ENCODE peak calls at places on chromosome 12, in ten cellular contexts. P is GM23248; F is left ventricle myocardium inferior; N is H1; R is esophagus squamous epithelium; B is A549; J is CD8-positive, alpha-beta memory T cell; C is prostate gland; D is upper lobe of right lung; E is H9. W is an unnamed sample.

GRCh38 chr12:103840399-103840880 is 594 bp downstream of the NT5DC3 start:
- DNase-seq in J (no peak), R (no peak), E (no peak), C (no peak), D (peak; percentile 65), P (peak; percentile 82), N (no peak), B (peak; percentile 32), F (peak; percentile 22), W (peak; percentile 16)

GRCh38 chr12:131124487-131125280 is 171.0 kb downstream of the ADGRD1 start:
- DNase-seq in B (no peak), F (no peak), P (no peak), E (no peak), R (no peak), N (no peak), C (no peak), J (no peak), D (no peak), W (no peak)

GRCh38 chr12:26848156-26848825 is 15.3 kb upstream of the ITPR2 start:
- DNase-seq in N (no peak), J (no peak), E (no peak), P (peak; percentile 46), R (no peak), C (no peak), D (no peak), B (no peak), F (no peak), W (no peak)

GRCh38 chr12:113875681-113876080 is 90.4 kb downstream of the RBM19 start:
- DNase-seq in P (no peak), C (no peak), E (no peak), D (no peak), F (no peak), B (no peak), R (no peak), N (no peak), J (no peak), W (no peak)

GRCh38 chr12:25200703-25201102 is 5.7 kb downstream of the ETFRF1 start:
- DNase-seq in E (no peak), B (no peak), F (no peak), J (no peak), D (no peak), P (peak; percentile 39), R (no peak), N (no peak), C (no peak), W (no peak)

GRCh38 chr12:113852273-113852672 is 113.9 kb downstream of the RBM19 start:
- DNase-seq in P (no peak), F (no peak), C (no peak), N (no peak), B (no peak), J (no peak), E (no peak), R (no peak), D (no peak), W (no peak)

GRCh38 chr12:120783197-120783596 is 57.6 kb downstream of the ACADS start:
- DNase-seq in R (no peak), C (no peak), P (peak; percentile 69), F (no peak), J (no peak), E (no peak), N (no peak), D (no peak), B (no peak), W (no peak)

GRCh38 chr12:106214576-106214975 is 33.2 kb downstream of the CKAP4 start:
- DNase-seq in E (no peak), P (no peak), N (no peak), C (no peak), B (no peak), R (no peak), J (no peak), F (no peak), D (no peak), W (no peak)

GRCh38 chr12:1760566-1761382 is 59.6 kb upstream of the LRTM2 start:
- DNase-seq in E (no peak), N (no peak), R (no peak), F (no peak), D (no peak), B (peak; percentile 11), P (peak; percentile 29), C (no peak), J (no peak), W (no peak)

GRCh38 chr12:14167005-14167628 is 185.7 kb upstream of the GRIN2B start:
- DNase-seq in E (peak; percentile 65), P (peak; percentile 60), N (no peak), R (no peak), J (peak; percentile 17), F (no peak), B (peak; percentile 61), C (peak; percentile 15), D (no peak), W (no peak)

GRCh38 chr12:106022568-106023012 is 116.2 kb downstream of the NUAK1 start:
- DNase-seq in R (no peak), P (no peak), J (no peak), D (no peak), E (no peak), N (no peak), F (no peak), C (no peak), B (peak; percentile 26), W (no peak)

GRCh38 chr12:29534935-29535334 is 37.4 kb upstream of the OVCH1 start:
- DNase-seq in E (no peak), J (no peak), P (no peak), B (no peak), F (no peak), C (no peak), D (no peak), R (no peak), N (no peak), W (no peak)

GRCh38 chr12:114904254-114905003 is 220.5 kb upstream of the TBX3 start:
- DNase-seq in N (no peak), D (no peak), C (no peak), B (no peak), F (no peak), J (no peak), R (no peak), E (no peak), P (peak; percentile 70), W (no peak)

DNA sequence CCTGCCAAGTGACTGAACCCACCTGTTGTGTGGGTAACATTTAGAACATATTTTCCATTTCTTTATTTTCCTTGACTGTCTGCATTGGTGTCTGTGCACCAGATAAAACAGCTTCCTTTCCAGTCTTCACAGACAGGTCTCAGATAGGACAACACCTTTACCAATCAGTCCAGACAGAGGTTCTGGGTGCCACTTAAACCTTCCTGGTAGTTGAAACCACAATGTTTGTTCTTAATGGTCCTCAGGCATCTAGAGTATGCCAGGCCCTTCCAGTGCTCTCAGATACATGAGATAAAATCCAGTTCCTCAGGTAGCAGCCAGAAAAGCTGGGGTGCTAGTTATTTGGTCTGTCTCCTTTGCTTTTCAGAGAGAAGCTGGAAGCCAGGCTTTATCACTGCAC is 7.0 kb upstream of the CLEC2D start:
- DNase-seq in F (no peak), N (no peak), R (no peak), C (no peak), P (no peak), D (no peak), E (no peak), J (no peak), B (no peak), W (no peak)
- H3K9me3 ChIP-seq in F (no peaks in the 10 kb centered on the region), N (no peaks in the 10 kb centered on the region), R (no peaks in the 10 kb centered on the region), C (no peaks in the 10 kb centered on the region), P (no peaks in the 10 kb centered on the region), D (no peaks in the 10 kb centered on the region), E (no peaks in the 10 kb centered on the region), J (no peaks in the 10 kb centered on the region), B (no peaks in the 10 kb centered on the region), W (no peaks in the 10 kb centered on the region)

GRCh38 chr12:133202493-133203343 is 21.4 kb downstream of the ZNF268 start:
- DNase-seq in R (no peak), N (no peak), E (no peak), D (no peak), B (no peak), F (no peak), J (no peak), P (peak; percentile 20), C (no peak), W (no peak)
- H3K9me3 ChIP-seq in R (peaks cover 83% of the 10 kb centered on the region), N (peaks cover 65% of the 10 kb centered on the region), E (peaks cover 63% of the 10 kb centered on the region), D (peaks cover 80% of the 10 kb centered on the region), B (peaks cover 75% of the 10 kb centered on the region), F (peaks cover 89% of the 10 kb centered on the region), J (peaks cover 69% of the 10 kb centered on the region), P (peaks cover 53% of the 10 kb centered on the region), C (peaks cover 9% of the 10 kb centered on the region), W (peaks cover 86% of the 10 kb centered on the region)

GRCh38 chr12:128543493-128543892 is 276.5 kb downstream of the TMEM132C start:
- DNase-seq in C (no peak), N (no peak), F (no peak), E (no peak), J (no peak), R (no peak), B (no peak), P (no peak), D (no peak), W (no peak)
- H3K9me3 ChIP-seq in C (no peaks in the 10 kb centered on the region), N (no peaks in the 10 kb centered on the region), F (no peaks in the 10 kb centered on the region), E (no peaks in the 10 kb centered on the region), J (no peaks in the 10 kb centered on the region), R (peaks cover 9% of the 10 kb centered on the region), B (no peaks in the 10 kb centered on the region), P (no peaks in the 10 kb centered on the region), D (no peaks in the 10 kb centered on the region), W (no peaks in the 10 kb centered on the region)

DNA sequence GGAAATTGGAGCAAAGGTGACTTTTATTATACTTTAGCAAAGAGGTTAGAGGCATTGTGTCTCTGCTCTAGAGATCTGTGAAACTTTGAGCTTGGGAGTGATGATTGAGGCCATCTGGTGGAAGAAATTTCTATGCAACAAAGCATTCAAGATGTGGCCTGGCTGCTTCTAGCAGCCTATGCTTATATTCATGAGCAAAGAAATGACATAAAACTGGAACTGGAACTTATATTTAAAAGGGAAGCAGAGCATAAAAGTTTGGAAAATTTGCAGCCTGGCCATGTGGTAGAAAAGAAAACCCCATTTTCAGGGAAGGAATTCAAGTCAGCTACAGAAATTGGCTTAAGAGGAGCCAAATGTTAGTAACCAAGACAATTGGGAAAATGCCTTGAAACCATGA is 70.4 kb downstream of the SDR9C7 start:
- DNase-seq in B (no peak), R (no peak), C (no peak), E (no peak), P (no peak), D (no peak), J (no peak), N (no peak), F (no peak), W (no peak)
- H3K9me3 ChIP-seq in B (peaks cover 58% of the 10 kb centered on the region), R (peaks cover 44% of the 10 kb centered on the region), C (no peaks in the 10 kb centered on the region), E (peaks cover 49% of the 10 kb centered on the region), P (no peaks in the 10 kb centered on the region), D (peaks cover 12% of the 10 kb centered on the region), J (peaks cover 22% of the 10 kb centered on the region), N (peaks cover 60% of the 10 kb centered on the region), F (peaks cover 79% of the 10 kb centered on the region), W (peaks cover 77% of the 10 kb centered on the region)

DNA sequence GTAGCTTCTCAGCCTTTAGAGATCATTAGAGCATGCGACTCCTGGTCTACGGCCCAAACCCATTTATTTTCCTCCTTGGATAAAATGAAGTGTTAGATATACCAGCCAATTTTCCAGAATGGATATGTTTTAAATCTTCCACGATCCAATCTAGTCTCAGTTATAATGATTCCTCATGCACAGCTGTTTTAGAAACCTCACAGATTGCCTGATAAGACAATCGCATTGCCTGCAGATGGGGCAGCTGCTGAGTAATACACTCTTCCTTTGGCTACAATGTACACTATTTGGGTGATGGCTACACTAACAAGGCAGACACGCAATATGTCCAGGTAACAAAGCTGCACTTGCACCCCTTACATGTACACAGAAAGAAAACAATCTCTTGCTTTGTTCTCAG is 227.1 kb downstream of the GLT1D1 start:
- DNase-seq in D (no peak), J (no peak), R (no peak), F (no peak), C (no peak), E (no peak), B (no peak), N (no peak), P (no peak), W (no peak)
- H3K9me3 ChIP-seq in D (no peaks in the 10 kb centered on the region), J (no peaks in the 10 kb centered on the region), R (no peaks in the 10 kb centered on the region), F (no peaks in the 10 kb centered on the region), C (no peaks in the 10 kb centered on the region), E (no peaks in the 10 kb centered on the region), B (no peaks in the 10 kb centered on the region), N (no peaks in the 10 kb centered on the region), P (no peaks in the 10 kb centered on the region), W (no peaks in the 10 kb centered on the region)

W was measured in heart right ventricle.